ENCODE peak calls at places on chromosomes 13 and 19, in nine cellular contexts. S is LNCaP clone FGC; W is AG04449; K is activated CD8-positive, alpha-beta T cell treated with anti-CD3 and anti-CD28 coated beads for 36 hours; I is heart right ventricle; G is activated B cell treated with CpG ODN at 0.5 μM for 24 hours; J is psoas muscle; T is lower leg skin; M is progenitor cell of endocrine pancreas. E is an unnamed sample.

GRCh38 chr13:114235697-114236096 is 1.0 kb downstream of the CDC16 start:
- DNase-seq in J (no peak), W (no peak), G (no peak), I (no peak), M (no peak), S (no peak), T (no peak), K (no peak), E (no peak)

GRCh38 chr19:21505459-21506393 is at the start of gene ZNF429:
- DNase-seq in G (peak), W (peak), T (peak), K (peak), J (peak), M (peak), S (peak), I (peak), E (peak)

GRCh38 chr19:33404506-33404905 is 31.0 kb downstream of the CEBPG start:
- DNase-seq in M (no peak), G (no peak), S (no peak), T (no peak), J (peak), K (no peak), W (no peak), I (no peak), E (no peak)

GRCh38 chr19:46924874-46925547 is 64.2 kb downstream of the ARHGAP35 start:
- DNase-seq in I (peak), K (peak), W (no peak), G (no peak), T (no peak), S (peak), J (no peak), M (no peak), E (no peak)

GRCh38 chr13:65540064-65540635 is 1690.0 kb downstream of the PCDH9 start:
- DNase-seq in J (no peak), T (no peak), I (no peak), K (no peak), S (no peak), G (no peak), W (no peak), M (no peak), E (no peak)

GRCh38 chr13:42699922-42700321 is 81.5 kb upstream of the FAM216B start:
- DNase-seq in G (no peak), T (no peak), W (no peak), S (no peak), J (no peak), I (no peak), M (no peak), K (no peak), E (no peak)

GRCh38 chr13:71513414-71514063 is 353.5 kb downstream of the DACH1 start:
- DNase-seq in W (no peak), M (no peak), G (no peak), J (no peak), T (no peak), K (no peak), I (no peak), S (no peak), E (no peak)

GRCh38 chr13:112822851-112823250 is 133.0 kb downstream of the ATP11A start:
- DNase-seq in S (no peak), G (no peak), W (no peak), J (no peak), I (no peak), T (no peak), M (no peak), K (no peak), E (no peak)

GRCh38 chr13:43822969-43823368 is 36.2 kb upstream of the ENOX1 start:
- DNase-seq in K (no peak), T (no peak), J (no peak), I (no peak), M (no peak), G (no peak), W (no peak), S (no peak), E (no peak)

DNA sequence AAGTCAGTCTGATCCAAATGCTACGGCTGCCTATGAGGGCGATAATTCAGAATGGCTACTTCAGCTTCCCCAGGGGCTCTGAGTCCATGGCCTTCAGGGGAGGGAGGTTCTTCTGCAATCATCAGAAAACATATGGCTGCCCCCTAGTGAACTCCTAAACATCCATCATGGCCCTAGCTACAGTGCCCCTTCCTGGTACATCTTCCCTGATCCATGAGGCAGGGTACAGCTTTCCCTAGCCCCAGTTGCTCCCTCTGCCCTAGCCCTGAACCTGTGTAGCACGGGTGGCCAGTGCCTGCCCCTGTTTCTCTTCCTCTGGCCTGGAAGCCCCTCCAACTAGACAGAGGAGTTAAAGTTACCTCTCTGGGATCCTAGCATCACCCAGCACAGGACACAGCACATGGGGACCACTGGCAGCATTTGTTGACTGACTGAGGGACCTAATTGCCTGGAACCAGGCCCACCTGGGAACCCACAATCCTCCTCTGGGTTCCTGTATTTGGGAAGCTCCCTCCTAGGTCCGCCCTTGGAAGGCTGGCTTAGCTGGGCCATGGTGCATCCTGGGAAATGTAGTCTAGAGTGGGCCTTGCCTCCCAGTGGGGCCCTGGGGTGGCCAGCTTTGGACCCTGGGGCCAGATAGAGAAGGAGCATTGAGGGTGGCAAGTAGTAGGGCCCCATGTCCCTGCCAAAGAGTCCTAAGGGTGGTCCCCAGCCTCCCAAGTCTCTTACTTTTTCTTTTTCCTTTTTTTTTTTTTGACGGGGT is 17.7 kb upstream of the SEMA6B start:
- DNase-seq in T (no peak), I (no peak), M (no peak), J (no peak), K (no peak), S (no peak), W (no peak), G (no peak), E (no peak)
- TF ChIP-seq CTCF in T (no peak), I (no peak), M (no peak), J (no peak), K (no peak), S (no peak), W (no peak), G (no peak), E (no peak)

GRCh38 chr19:3222709-3223108 is 1.8 kb upstream of the CELF5 start:
- DNase-seq in S (no peak), M (no peak), I (no peak), J (no peak), G (no peak), K (no peak), W (no peak), T (no peak), E (no peak)

GRCh38 chr19:3225677-3226093 is 1.2 kb downstream of the CELF5 start:
- DNase-seq in K (no peak), J (no peak), M (no peak), S (no peak), T (no peak), W (no peak), G (no peak), I (no peak), E (no peak)

GRCh38 chr19:3220576-3220975 is 3.9 kb upstream of the CELF5 start:
- DNase-seq in S (no peak), T (no peak), G (no peak), K (no peak), W (no peak), I (no peak), J (no peak), M (no peak), E (no peak)

GRCh38 chr19:3227054-3227626 is 2.7 kb downstream of the CELF5 start:
- DNase-seq in T (no peak), G (no peak), S (no peak), J (no peak), M (no peak), K (no peak), I (no peak), W (no peak), E (no peak)

DNA sequence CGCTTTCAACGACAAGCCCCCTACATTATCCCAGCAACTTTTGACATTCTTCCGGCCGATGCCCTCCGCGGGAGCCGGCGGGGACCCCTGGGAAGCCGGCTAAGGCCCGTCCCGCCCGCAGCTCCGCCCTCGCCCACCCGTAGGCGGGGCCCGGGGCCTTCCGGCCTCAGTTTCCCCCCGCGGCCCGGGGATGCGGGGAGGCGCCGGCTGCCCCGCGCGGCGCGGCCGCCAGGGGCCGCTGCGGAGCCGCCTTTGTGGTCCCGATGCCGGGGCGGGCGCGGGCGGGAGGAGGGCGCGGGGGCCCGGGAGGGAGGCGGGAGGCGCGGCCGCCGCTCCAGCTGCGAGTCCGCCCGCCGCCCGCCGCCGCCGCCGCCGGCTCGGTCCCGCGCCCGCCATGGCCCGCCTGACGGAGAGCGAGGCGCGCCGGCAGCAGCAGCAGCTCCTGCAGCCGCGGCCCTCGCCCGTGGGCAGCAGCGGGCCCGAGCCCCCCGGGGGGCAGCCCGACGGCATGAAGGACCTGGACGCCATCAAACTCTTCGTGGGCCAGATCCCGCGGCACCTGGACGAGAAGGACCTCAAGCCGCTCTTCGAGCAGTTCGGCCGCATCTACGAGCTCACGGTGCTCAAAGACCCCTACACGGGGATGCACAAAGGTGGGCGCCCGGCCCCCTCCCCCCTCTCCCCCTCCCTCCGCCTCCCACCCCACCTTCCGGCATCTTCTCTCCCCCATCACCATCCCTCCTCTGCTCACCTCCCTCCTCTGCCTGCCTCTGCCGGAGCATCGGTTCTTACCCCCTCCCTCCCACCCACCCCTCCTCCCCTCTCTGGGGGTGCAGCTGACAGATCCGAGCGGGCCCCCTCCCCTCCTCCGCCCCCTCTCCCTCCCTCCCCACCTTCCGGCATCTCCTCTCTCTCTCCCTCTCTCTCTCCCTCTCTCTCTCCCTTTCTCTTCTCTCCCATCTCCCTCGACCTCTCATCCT is at the start of gene CELF5:
- DNase-seq in K (peak), S (no peak), T (no peak), G (peak), I (no peak), M (peak), J (no peak), W (no peak), E (no peak)
- TF ChIP-seq CTCF in K (peak), S (peak), T (no peak), G (no peak), I (peak), M (peak), J (peak), W (peak), E (peak)

DNA sequence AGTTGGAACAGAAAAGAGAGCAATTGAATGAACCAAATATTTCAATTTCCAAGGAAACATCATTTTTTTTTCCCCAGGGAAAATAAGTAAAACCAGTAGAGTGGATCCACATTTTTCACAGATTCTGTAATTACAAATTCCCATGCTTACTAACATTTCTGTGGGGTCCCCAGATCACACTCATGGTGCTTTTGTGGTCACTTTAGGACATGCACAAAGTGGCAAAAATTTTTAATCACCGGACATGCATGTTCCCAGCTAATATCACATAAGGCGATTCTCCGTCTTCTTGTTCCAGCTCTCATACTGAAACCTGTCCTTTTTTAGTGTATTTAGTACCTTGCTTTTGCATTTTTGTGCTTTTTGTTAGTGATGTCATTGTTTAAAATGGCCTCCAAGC is 748.2 kb upstream of the SLITRK1 start:
- DNase-seq in S (no peak), T (no peak), I (no peak), K (no peak), J (no peak), G (no peak), M (no peak), W (no peak), E (no peak)
- TF ChIP-seq CTCF in S (no peak), T (no peak), I (no peak), K (no peak), J (no peak), G (no peak), M (no peak), W (no peak), E (no peak)

GRCh38 chr13:87259479-87260083 is 411.6 kb upstream of the SLITRK5 start:
- DNase-seq in S (no peak), K (no peak), G (no peak), W (no peak), T (no peak), I (no peak), J (no peak), M (no peak), E (no peak)
- TF ChIP-seq CTCF in S (peak), K (no peak), G (no peak), W (no peak), T (no peak), I (peak), J (no peak), M (peak), E (peak)

GRCh38 chr19:2208975-2209374 is 27.2 kb downstream of the PLEKHJ1 start:
- DNase-seq in T (no peak), K (no peak), S (no peak), W (no peak), I (peak), J (no peak), G (no peak), M (no peak), E (no peak)

GRCh38 chr19:2207008-2207407 is 29.1 kb downstream of the PLEKHJ1 start:
- DNase-seq in I (no peak), S (no peak), W (no peak), J (no peak), M (no peak), K (no peak), G (no peak), T (no peak), E (no peak)

GRCh38 chr19:2210206-2210605 is 25.9 kb downstream of the PLEKHJ1 start:
- DNase-seq in G (no peak), M (no peak), S (no peak), I (no peak), W (no peak), K (no peak), J (no peak), T (no peak), E (no peak)

GRCh38 chr19:2209408-2209807 is 26.7 kb downstream of the PLEKHJ1 start:
- DNase-seq in W (no peak), S (no peak), K (no peak), M (no peak), I (no peak), T (no peak), J (no peak), G (no peak), E (no peak)

DNA sequence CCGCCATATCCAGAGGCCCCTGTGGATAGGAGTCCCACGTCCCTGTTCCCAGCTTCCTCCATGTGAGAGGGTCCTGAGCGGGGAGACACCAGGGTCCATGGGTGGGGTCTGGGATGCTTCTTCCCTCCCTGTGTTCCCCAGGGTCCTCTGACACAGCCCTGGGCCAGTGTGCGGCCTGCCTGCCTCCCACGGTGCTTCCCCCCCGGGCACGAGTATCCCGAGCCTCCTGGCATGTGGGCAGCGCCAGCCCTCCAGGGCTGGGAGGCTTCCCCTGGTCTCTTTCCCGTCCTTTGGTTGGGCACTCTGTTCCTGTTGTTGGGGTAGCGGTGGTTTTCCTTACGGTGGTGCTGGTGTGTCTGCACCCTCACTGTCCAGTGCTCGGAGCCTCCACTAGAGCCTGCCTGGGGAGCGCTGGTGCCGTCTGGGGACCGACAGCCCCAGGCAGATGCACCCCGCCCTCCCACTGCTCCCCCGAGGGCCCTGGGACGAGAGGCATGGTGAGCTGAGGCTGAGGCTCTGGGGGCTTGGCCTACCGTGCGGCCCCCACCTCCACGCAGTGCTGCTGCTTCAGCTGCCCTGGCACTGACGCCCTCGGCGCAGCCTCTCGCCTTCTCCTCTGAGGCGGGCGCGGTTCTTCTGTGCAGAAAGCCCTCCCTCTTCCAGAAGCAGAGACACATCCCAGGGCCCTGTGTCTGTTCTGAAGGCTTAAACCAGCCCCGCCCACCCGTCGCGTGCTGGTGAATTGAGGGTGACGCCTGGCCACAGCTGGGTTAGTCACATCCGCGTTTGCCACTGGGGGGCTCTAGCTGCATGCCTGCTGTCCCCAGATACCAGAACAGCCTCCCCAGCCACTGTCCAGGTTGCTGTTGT is 27.9 kb downstream of the PLEKHJ1 start:
- DNase-seq in M (no peak), I (peak), S (no peak), K (peak), J (peak), W (no peak), T (peak), G (no peak), E (peak)
- TF ChIP-seq CTCF in M (no peak), I (peak), S (no peak), K (no peak), J (no peak), W (peak), T (no peak), G (no peak), E (peak)

DNA sequence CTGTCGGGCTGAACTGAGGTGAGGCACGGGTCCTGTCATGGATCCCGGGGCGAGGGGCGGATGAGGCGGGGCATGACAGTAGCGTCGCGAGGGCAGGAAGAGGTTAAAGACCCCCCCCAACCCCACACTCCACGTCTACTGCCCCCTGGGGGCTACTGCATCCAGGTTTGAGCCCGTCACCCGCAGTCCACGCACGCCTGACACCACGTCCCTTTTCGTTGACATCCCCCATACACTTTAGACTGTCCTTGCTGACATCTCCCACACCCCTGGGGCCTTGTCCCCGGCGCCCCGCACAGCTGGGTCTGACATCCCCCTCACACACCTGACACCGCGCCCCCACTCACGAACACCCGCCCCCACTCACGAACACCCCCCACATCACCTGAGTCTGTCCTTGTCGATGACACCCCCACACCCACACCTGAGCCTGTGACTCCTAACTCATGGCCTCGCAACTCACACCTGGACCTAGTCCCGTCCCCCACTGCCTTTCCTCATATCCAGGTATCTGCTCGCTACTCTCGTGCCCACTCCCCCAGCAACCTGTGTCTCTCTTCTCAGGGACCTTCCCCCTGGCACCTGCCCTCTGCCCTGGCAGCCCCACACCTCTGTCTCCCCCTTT is 416 bp downstream of the SLC25A42 start:
- DNase-seq in J (no peak), I (peak), T (no peak), M (no peak), S (no peak), W (no peak), G (peak), K (peak), E (no peak)
- TF ChIP-seq CTCF in J (no peak), I (peak), T (no peak), M (peak), S (peak), W (peak), G (no peak), K (no peak), E (peak)